ENCODE peak calls at places on chromosome 12, in five cellular contexts. N, A, X, G and L are unnamed samples.

GRCh38 chr12:64670856-64671639 is 60.8 kb downstream of the RASSF3 start:
- DNase-seq in N (no peak), A (no peak), X (no peak), G (peak; percentile 74), L (peak; percentile 38)

GRCh38 chr12:52044284-52044983 is 6.8 kb upstream of the NR4A1 start:
- DNase-seq in N (peak; percentile 77), A (no peak), X (peak; percentile 93), G (no peak), L (peak; percentile 95)

GRCh38 chr12:56932867-56933266 is 1.3 kb downstream of the SDR9C7 start:
- DNase-seq in N (peak; percentile 52), A (peak; percentile 3), X (no peak), G (no peak), L (no peak)

GRCh38 chr12:119804011-119804641 is 73.0 kb downstream of the CIT start:
- DNase-seq in N (peak; percentile 63), A (peak; percentile 88), X (peak; percentile 47), G (no peak), L (peak; percentile 33)

GRCh38 chr12:3795096-3795799 is 42.3 kb upstream of the CRACR2A start:
- DNase-seq in N (no peak), A (no peak), X (no peak), G (no peak), L (no peak)

GRCh38 chr12:121575952-121576615 is 4.7 kb downstream of the KDM2B start:
- DNase-seq in N (no peak), A (no peak), X (no peak), G (no peak), L (no peak)

GRCh38 chr12:91633734-91634357 is 451.2 kb upstream of the DCN start:
- DNase-seq in N (no peak), A (no peak), X (no peak), G (no peak), L (no peak)

GRCh38 chr12:103401421-103401820 is 94.3 kb downstream of the C12orf42 start:
- DNase-seq in N (no peak), A (peak; percentile 20), X (no peak), G (no peak), L (no peak)

GRCh38 chr12:111340231-111340630 is 28.7 kb downstream of the PHETA1 start:
- DNase-seq in N (no peak), A (no peak), X (no peak), G (no peak), L (no peak)

GRCh38 chr12:127550271-127550670 is 716.7 kb upstream of the TMEM132C start:
- DNase-seq in N (no peak), A (no peak), X (no peak), G (no peak), L (no peak)

GRCh38 chr12:57864811-57865751 is 18.6 kb upstream of the CTDSP2 start:
- DNase-seq in N (peak; percentile 81), A (peak; percentile 93), X (peak; percentile 77), G (peak; percentile 81), L (peak; percentile 91)

DNA sequence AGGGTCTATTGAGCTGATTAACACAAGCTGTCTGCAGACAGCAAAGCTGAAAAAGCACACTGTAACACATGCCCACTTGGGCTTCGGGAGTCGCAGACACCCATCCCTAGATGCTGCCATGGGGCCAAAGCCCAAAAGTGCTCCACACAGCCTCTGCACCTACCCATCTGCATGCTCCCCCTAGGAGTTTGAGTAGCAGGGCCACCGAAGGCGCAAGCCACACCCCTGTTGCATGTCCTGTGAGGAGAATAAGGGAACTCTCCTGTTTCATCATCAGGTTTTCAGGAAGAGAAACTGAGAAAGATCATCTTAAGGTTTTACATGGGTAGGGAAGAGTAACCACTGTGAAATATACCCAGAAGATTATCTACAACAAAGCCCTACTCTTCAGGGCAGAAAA is 5.6 kb upstream of the ST8SIA1 start:
- DNase-seq in N (no peak), A (no peak), X (no peak), G (no peak), L (no peak)
- H3K4me3 ChIP-seq in N (no peak overlapping the region), A (no peak overlapping the region), X (no peak overlapping the region), G (no peak overlapping the region), L (no peak overlapping the region)

DNA sequence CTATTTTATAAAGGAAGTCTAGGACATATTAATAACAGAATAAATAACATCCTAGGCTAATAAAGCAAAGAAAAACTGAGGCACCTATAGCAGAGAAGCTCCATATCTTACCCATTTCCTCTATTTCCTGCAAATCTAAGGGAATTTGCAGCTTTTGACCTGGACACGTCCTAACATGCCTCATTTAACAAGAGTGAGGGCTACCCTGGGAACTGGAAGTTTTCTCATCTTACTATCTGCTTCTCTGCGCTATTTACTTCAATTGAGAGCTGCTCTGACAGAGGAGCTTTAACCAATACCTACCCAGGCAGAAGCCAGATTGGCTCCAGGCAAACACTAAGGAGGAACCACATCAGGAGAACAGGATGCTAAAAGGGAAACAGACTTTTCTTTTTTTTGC is 5.7 kb downstream of the YBX3 start:
- DNase-seq in N (no peak), A (no peak), X (no peak), G (no peak), L (no peak)
- H3K4me3 ChIP-seq in N (no peak overlapping the region), A (no peak overlapping the region), X (no peak overlapping the region), G (no peak overlapping the region), L (no peak overlapping the region)

DNA sequence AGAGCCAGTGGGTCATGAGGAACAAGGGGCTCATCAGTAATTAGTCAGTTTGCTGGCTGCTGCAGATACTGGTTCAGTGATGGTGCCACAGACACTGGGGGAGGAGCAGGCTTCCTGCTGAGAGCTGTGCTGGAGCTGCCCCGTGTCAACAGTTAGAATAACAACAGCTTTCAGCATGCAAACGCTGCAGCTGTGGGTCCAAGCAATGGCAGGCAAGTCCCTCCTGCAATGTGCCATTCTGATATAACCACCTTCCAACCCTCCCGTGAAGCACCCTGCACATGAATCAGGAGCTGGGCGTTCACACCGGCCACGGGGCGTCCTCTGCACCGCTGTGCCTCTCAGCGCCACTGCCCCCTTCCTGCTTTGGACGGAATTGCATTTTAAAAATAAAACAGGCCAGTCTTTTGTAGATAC is 258.4 kb upstream of the SFSWAP start:
- DNase-seq in N (no peak), A (peak; percentile 87), X (no peak), G (peak; percentile 47), L (no peak)
- H3K4me3 ChIP-seq in N (no peak overlapping the region), A (no peak overlapping the region), X (no peak overlapping the region), G (no peak overlapping the region), L (no peak overlapping the region)

DNA sequence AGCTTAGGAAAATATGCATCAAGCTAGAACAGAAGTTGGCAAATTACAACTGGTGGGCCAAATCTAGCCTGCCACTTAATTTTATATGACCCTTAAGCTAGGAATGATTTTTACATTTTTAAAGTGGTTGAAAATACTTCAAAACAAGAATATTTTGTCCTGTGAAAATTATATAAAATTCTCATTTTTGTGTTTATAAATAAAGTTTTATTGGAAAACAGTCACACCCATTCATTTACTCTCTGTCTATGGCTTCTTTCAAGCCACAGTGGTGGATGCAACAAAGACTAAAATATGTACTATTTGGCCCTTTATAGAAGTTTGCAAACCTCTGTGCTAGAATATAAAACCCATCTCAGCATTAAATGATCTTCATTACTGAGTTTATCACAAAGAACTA is 2.1 kb upstream of the ABCD2 start:
- DNase-seq in N (no peak), A (no peak), X (no peak), G (no peak), L (no peak)
- H3K4me3 ChIP-seq in N (no peak overlapping the region), A (no peak overlapping the region), X (no peak overlapping the region), G (no peak overlapping the region), L (no peak overlapping the region)

DNA sequence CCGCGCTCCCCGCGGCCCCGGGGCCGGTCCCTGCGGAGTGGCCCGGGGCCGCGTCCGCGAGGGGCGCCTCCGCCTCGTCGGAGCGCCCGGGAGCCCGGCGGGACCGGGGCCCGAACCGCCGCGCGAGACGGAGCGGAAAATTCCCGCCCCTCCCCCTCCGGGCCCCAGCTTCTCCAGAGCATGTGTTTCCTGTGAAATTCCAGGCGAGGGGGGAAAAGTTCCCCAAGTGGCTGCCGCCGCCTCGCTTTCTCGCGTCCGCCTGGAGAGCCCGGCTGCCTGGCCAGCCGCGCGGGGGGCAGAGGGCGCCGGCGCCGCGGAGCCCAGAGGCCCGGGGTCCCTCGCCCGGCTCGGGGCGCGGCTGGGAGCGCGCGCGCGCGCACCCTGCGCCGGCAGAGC is 886 bp downstream of the CACNA1C start:
- DNase-seq in N (no peak), A (peak; percentile 79), X (peak; percentile 47), G (no peak), L (peak; percentile 60)
- H3K4me3 ChIP-seq in N (peak overlapping the region; percentile 41), A (peak overlapping the region; percentile 59), X (peak overlapping the region; percentile 40), G (peak overlapping the region; percentile 57), L (peak overlapping the region; percentile 80)

DNA sequence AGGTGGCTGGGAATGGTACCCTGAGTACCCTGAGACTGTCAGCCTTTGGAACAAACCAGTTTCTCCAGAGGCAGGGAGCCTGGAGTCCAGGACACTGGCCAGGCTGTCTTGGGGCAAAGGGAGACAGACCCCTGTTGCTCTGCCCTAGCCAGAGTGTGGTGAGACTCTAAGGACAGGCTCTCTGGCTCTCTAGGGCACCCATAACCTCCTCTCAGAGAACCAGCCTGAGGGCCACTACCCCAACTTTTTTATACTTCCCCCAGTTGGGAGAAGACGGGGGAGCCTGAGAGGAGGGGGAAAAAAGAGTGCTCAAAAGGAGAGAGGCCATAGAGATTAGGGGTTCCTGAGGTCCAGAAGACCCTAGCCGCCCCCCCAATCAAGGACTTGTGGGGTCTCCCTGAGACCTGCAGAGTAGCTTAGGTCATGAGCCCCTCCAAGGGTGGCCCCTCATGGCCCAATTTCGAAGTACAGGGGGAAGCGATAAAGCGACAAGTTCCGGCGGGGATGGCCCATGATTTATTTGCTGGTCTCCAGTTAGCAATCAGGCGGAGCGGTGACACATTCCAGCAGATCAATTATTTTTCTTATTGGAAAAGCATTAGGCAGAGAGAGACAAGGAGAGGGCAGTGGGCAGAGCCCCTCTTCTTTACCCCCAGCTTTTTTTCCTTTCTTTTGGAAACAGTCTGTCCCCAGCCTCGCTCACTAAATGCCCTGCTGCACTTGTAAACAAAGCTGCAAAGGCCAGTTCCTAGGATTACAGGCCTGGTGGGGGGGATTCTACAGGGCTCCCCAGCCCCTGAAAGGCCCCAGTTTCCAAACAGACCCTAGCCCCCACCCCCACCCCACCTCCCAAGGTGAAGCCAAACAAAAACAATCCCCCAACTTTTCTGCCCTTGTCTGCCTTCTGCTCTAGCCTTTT is 1.5 kb downstream of the HOXC8 start:
- DNase-seq in N (no peak), A (no peak), X (no peak), G (no peak), L (peak; percentile 46)
- H3K4me3 ChIP-seq in N (no peak overlapping the region), A (no peak overlapping the region), X (no peak overlapping the region), G (peak overlapping the region; percentile 47), L (no peak overlapping the region)

GRCh38 chr12:85138833-85139232 is 102.7 kb downstream of the LRRIQ1 start:
- DNase-seq in N (no peak), A (no peak), X (no peak), G (no peak), L (no peak)
- H3K4me3 ChIP-seq in N (no peak overlapping the region), A (no peak overlapping the region), X (no peak overlapping the region), G (no peak overlapping the region), L (no peak overlapping the region)

DNA sequence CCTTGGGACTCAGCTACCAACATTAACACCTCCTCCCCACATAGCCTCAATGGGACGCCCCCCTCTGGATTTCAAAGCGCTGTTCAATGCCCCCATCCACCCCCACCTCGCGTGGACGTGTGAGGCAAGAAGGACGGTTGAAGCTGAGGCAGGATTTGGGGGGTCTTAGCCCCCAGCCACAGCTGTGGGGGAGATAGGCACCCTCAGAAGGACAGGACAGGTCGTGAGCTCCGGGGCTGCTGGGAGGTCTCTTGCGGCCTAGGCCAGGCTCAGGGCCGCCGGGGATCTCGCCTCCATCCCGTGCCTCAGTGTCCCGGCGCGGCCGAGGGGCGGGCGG is 8.3 kb upstream of the SP7 start:
- DNase-seq in N (no peak), A (no peak), X (no peak), G (no peak), L (no peak)
- H3K4me3 ChIP-seq in N (peak overlapping the region; percentile 56), A (peak overlapping the region; percentile 70), X (peak overlapping the region; percentile 42), G (peak overlapping the region; percentile 61), L (peak overlapping the region; percentile 50)